ENCODE peak calls at places on chromosomes 12 and 14, in nine cellular contexts. K is transverse colon, I is HCT116, F is GM12878, M is HL-60, V is spleen, E is GM12892, C is prostate gland, L is endothelial cell of umbilical vein. Z is an unnamed sample.

GRCh38 chr14:72810201-72810600 is 83.7 kb downstream of the DPF3 start:
- DNase-seq in V (no peak), I (no peak), M (no peak), K (no peak), E (no peak), L (no peak), F (no peak), C (no peak), Z (no peak)

GRCh38 chr12:25997401-25997973 is 39.0 kb downstream of the RASSF8 start:
- DNase-seq in L (peak; percentile 96), M (no peak), V (no peak), K (no peak), F (no peak), I (peak; percentile 23), E (no peak), C (no peak), Z (no peak)

GRCh38 chr12:69508091-69508490 is 37.9 kb downstream of the FRS2 start:
- DNase-seq in V (no peak), K (no peak), F (no peak), M (no peak), C (no peak), L (no peak), E (no peak), I (no peak), Z (no peak)

GRCh38 chr12:126156806-126157574 is 1091.8 kb downstream of the AACS start:
- DNase-seq in V (no peak), I (no peak), M (no peak), E (no peak), C (no peak), K (no peak), F (no peak), L (no peak), Z (no peak)

GRCh38 chr12:126747530-126748149 is 1519.3 kb upstream of the TMEM132C start:
- DNase-seq in M (peak; percentile 21), K (peak; percentile 39), V (peak; percentile 83), L (no peak), I (peak; percentile 16), C (no peak), E (no peak), F (no peak), Z (no peak)

GRCh38 chr14:21088687-21089086 is 9.8 kb downstream of the ZNF219 start:
- DNase-seq in V (no peak), I (no peak), C (no peak), M (no peak), L (no peak), K (no peak), F (no peak), E (no peak), Z (no peak)

GRCh38 chr12:66409195-66409871 is 107.0 kb downstream of the HELB start:
- DNase-seq in L (peak; percentile 69), V (no peak), F (no peak), M (peak; percentile 43), K (no peak), C (no peak), E (no peak), I (peak; percentile 57), Z (no peak)

GRCh38 chr14:32996343-32996742 is 57.7 kb downstream of the NPAS3 start:
- DNase-seq in M (no peak), F (no peak), E (no peak), C (no peak), I (no peak), K (no peak), V (no peak), L (no peak), Z (no peak)

GRCh38 chr14:80621701-80622100 is 319.8 kb downstream of the CEP128 start:
- DNase-seq in C (no peak), F (no peak), M (no peak), V (no peak), L (peak; percentile 71), E (no peak), K (no peak), I (peak; percentile 16), Z (no peak)

GRCh38 chr14:77040309-77040994 is 11.9 kb upstream of the IRF2BPL start:
- DNase-seq in C (peak; percentile 97), F (peak; percentile 99), M (peak; percentile 89), L (peak; percentile 99), E (peak; percentile 55), I (peak; percentile 94), V (peak; percentile 99), K (peak; percentile 99), Z (peak; percentile 100)
- TF ChIP-seq POLR2AphosphoS5 in C (peak; percentile 91), F (peak; percentile 81), M (no peak), L (peak; percentile 70), E (peak; percentile 70), I (peak; percentile 81), V (peak; percentile 96), K (peak; percentile 83), Z (peak; percentile 90)

DNA sequence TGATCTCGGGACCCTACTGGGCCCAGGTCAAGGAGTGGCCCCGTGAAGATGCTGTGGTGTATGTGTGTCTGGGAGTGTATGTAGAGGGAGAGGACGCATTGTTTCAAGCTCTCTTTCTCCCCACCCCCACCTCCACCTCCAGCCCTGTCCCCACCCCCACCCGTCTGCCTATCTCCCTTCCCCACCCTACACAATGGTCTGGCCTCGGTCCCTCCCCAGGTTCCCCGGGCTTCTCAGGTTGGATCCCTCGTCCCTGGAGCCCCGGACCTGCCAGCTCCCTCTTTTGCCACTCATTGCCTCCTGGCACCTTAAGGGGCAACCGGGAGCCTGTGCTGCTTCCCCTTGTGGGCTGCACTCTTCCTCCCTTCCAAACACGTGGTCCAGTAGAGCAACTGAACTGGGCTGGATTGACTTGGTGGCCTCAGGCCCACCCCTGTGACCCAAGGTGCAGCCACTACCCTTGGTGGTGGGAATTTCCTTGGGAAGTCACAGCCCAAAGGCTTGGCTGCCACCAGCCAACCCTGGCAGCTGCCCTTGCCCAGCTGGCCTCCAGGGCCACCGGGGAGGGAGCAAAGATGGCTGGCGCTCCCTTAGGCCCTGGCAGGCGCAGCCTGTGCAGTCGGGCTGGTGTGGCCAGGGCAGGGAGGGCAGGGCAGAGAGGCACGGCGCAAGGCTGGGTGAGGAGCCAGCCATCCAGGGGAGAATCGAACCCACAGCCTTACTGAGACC is 628 bp downstream of the VRTN start:
- DNase-seq in F (no peak), L (no peak), C (no peak), K (no peak), I (no peak), M (no peak), E (no peak), V (no peak), Z (peak; percentile 40)
- TF ChIP-seq POLR2AphosphoS5 in F (no peak), L (no peak), C (no peak), K (no peak), I (no peak), M (no peak), E (no peak), V (no peak), Z (no peak)

DNA sequence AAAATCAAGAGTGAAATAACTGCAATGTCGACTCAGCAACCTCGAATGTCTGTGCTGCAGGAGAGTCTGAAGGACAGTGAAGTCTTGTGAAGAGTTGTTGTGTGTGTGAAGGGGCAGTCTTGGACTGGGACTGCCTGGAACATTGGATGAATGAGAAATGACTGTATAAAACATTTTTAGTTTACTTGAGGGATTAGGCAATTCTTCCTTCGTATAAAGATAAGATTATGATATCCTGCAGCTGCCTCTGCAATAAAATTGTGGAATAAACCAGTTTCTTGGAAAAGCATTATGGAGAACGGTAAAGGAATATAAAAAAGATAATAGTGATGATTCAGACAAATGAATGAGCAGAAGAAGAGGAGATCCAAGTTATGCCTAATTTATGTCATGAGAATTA is 30.9 kb upstream of the LUM start:
- DNase-seq in K (no peak), L (no peak), I (no peak), C (no peak), E (no peak), M (no peak), F (no peak), V (no peak), Z (no peak)
- TF ChIP-seq POLR2AphosphoS5 in K (no peak), L (no peak), I (no peak), C (no peak), E (no peak), M (no peak), F (no peak), V (no peak), Z (peak; percentile 43)

GRCh38 chr12:96075560-96075959 is 40.2 kb upstream of the LTA4H start:
- DNase-seq in F (no peak), E (no peak), L (no peak), K (no peak), C (no peak), I (no peak), M (no peak), V (no peak), Z (no peak)

GRCh38 chr12:96081596-96081995 is 46.2 kb upstream of the LTA4H start:
- DNase-seq in I (no peak), M (no peak), E (no peak), V (no peak), C (no peak), L (no peak), K (no peak), F (no peak), Z (no peak)

GRCh38 chr12:96073346-96074336 is 38.3 kb upstream of the LTA4H start:
- DNase-seq in M (no peak), L (no peak), K (no peak), E (no peak), C (no peak), V (no peak), I (no peak), F (no peak), Z (no peak)

GRCh38 chr12:96077081-96077480 is 41.7 kb upstream of the LTA4H start:
- DNase-seq in C (no peak), E (no peak), M (no peak), I (no peak), F (no peak), K (no peak), L (no peak), V (no peak), Z (no peak)

GRCh38 chr12:96078281-96078761 is 42.9 kb upstream of the LTA4H start:
- DNase-seq in K (no peak), E (no peak), F (no peak), V (peak; percentile 74), M (no peak), C (peak; percentile 5), L (peak; percentile 89), I (no peak), Z (peak; percentile 80)
- TF ChIP-seq POLR2AphosphoS5 in K (no peak), E (no peak), F (no peak), V (peak; percentile 65), M (no peak), C (no peak), L (no peak), I (no peak), Z (peak; percentile 58)

GRCh38 chr12:6965026-6965661 is 5.3 kb downstream of the PHB2 start:
- DNase-seq in K (peak; percentile 95), F (no peak), I (peak; percentile 79), C (peak; percentile 94), E (peak; percentile 85), M (peak; percentile 86), V (peak; percentile 97), L (peak; percentile 80), Z (peak; percentile 96)
- TF ChIP-seq POLR2AphosphoS5 in K (peak; percentile 72), F (peak; percentile 64), I (peak; percentile 83), C (peak; percentile 96), E (peak; percentile 83), M (no peak), V (peak; percentile 88), L (peak; percentile 31), Z (peak; percentile 39)

GRCh38 chr12:8032242-8033152 is at the start of gene FOXJ2:
- DNase-seq in I (no peak), L (peak; percentile 80), M (no peak), V (peak; percentile 97), E (peak; percentile 74), F (no peak), K (peak; percentile 86), C (peak; percentile 64), Z (peak; percentile 90)
- TF ChIP-seq POLR2AphosphoS5 in I (peak; percentile 40), L (peak; percentile 40), M (peak; percentile 53), V (peak; percentile 61), E (no peak), F (no peak), K (peak; percentile 78), C (no peak), Z (peak; percentile 67)

GRCh38 chr12:56029666-56030293 is 8.9 kb downstream of the IKZF4 start:
- DNase-seq in L (peak; percentile 76), V (no peak), E (peak; percentile 36), F (no peak), C (peak; percentile 27), M (no peak), K (peak; percentile 47), I (no peak), Z (no peak)
- TF ChIP-seq POLR2AphosphoS5 in L (no peak), V (no peak), E (no peak), F (no peak), C (peak; percentile 36), M (no peak), K (no peak), I (no peak), Z (peak; percentile 12)